ENCODE peak calls at places on chromosomes 5 and 9, in eight cellular contexts. K, A, Y, Q, H, S, G and P are unnamed samples.

GRCh38 chr5:170545313-170545712 is 41.5 kb downstream of the KCNIP1 start:
- DNase-seq in K (no peak), A (no peak), Y (no peak), Q (no peak), H (no peak), S (no peak), G (no peak), P (no peak)

GRCh38 chr9:18061856-18062255 is 412.1 kb upstream of the ADAMTSL1 start:
- DNase-seq in K (no peak), A (no peak), Y (no peak), Q (no peak), H (no peak), S (no peak), G (no peak), P (no peak)

GRCh38 chr5:160507181-160507811 is 85.6 kb downstream of the PTTG1 start:
- DNase-seq in K (peak), A (no peak), Y (no peak), Q (no peak), H (no peak), S (peak), G (no peak), P (no peak)

GRCh38 chr9:115121140-115121710 is 3.3 kb upstream of the TNC start:
- DNase-seq in K (no peak), A (no peak), Y (no peak), Q (no peak), H (no peak), S (no peak), G (no peak), P (no peak)

GRCh38 chr9:35515766-35516165 is 25.9 kb downstream of the RUSC2 start:
- DNase-seq in K (no peak), A (no peak), Y (no peak), Q (no peak), H (no peak), S (no peak), G (no peak), P (no peak)

GRCh38 chr5:149628221-149628620 is 46.9 kb downstream of the ARHGEF37 start:
- DNase-seq in K (no peak), A (no peak), Y (no peak), Q (no peak), H (no peak), S (no peak), G (no peak), P (no peak)

GRCh38 chr5:139925650-139926640 is 117.2 kb downstream of the NRG2 start:
- DNase-seq in K (no peak), A (no peak), Y (no peak), Q (no peak), H (no peak), S (no peak), G (no peak), P (no peak)

GRCh38 chr5:57696005-57696755 is 213.6 kb upstream of the ACTBL2 start:
- DNase-seq in K (no peak), A (no peak), Y (no peak), Q (no peak), H (no peak), S (no peak), G (no peak), P (no peak)

GRCh38 chr9:87099383-87099782 is 152.1 kb upstream of the GAS1 start:
- DNase-seq in K (no peak), A (no peak), Y (no peak), Q (no peak), H (no peak), S (no peak), G (no peak), P (no peak)

GRCh38 chr9:79809931-79810330 is 238.2 kb downstream of the TLE4 start:
- DNase-seq in K (no peak), A (no peak), Y (no peak), Q (no peak), H (no peak), S (no peak), G (no peak), P (no peak)

GRCh38 chr9:124322618-124323432 is 65.1 kb downstream of the NEK6 start:
- DNase-seq in K (no peak), A (no peak), Y (no peak), Q (no peak), H (no peak), S (no peak), G (no peak), P (no peak)

GRCh38 chr5:72231989-72232703 is 87.9 kb downstream of the MRPS27 start:
- DNase-seq in K (no peak), A (no peak), Y (no peak), Q (peak), H (no peak), S (no peak), G (no peak), P (peak)

GRCh38 chr5:119304439-119304838 is 51.4 kb upstream of the TNFAIP8 start:
- DNase-seq in K (no peak), A (no peak), Y (no peak), Q (no peak), H (no peak), S (no peak), G (no peak), P (no peak)

GRCh38 chr5:115522832-115523365 is 21.7 kb downstream of the FEM1C start:
- DNase-seq in K (no peak), A (no peak), Y (no peak), Q (no peak), H (no peak), S (no peak), G (no peak), P (no peak)

GRCh38 chr5:135085133-135085935 is 51.3 kb upstream of the PITX1 start:
- DNase-seq in K (no peak), A (no peak), Y (no peak), Q (no peak), H (peak), S (no peak), G (no peak), P (no peak)

GRCh38 chr5:55418994-55419991 is 111.5 kb downstream of the MTREX start:
- DNase-seq in K (no peak), A (no peak), Y (no peak), Q (no peak), H (no peak), S (no peak), G (no peak), P (no peak)

GRCh38 chr5:79241535-79241979 is 5.6 kb downstream of the JMY start:
- DNase-seq in K (no peak), A (no peak), Y (no peak), Q (no peak), H (no peak), S (no peak), G (no peak), P (no peak)

GRCh38 chr9:36163840-36164175 is 5.4 kb upstream of the CCIN start:
- DNase-seq in K (no peak), A (no peak), Y (no peak), Q (no peak), H (no peak), S (no peak), G (no peak), P (no peak)

GRCh38 chr5:5795074-5795779 is 372.8 kb downstream of the ICE1 start:
- DNase-seq in K (no peak), A (no peak), Y (no peak), Q (no peak), H (peak), S (no peak), G (no peak), P (peak)

GRCh38 chr9:93280661-93281259 is 96.8 kb downstream of the WNK2 start:
- DNase-seq in K (no peak), A (no peak), Y (peak), Q (no peak), H (no peak), S (no peak), G (no peak), P (no peak)

GRCh38 chr9:74497750-74498615 is 848 bp downstream of the RORB start:
- DNase-seq in K (peak), A (no peak), Y (peak), Q (no peak), H (no peak), S (peak), G (no peak), P (peak)

GRCh38 chr9:127140181-127140580 is 17.7 kb upstream of the ANGPTL2 start:
- DNase-seq in K (no peak), A (no peak), Y (peak), Q (no peak), H (no peak), S (no peak), G (no peak), P (no peak)

GRCh38 chr9:96014078-96014477 is 138.6 kb downstream of the ERCC6L2 start:
- DNase-seq in K (peak), A (no peak), Y (no peak), Q (no peak), H (no peak), S (peak), G (peak), P (no peak)

GRCh38 chr9:75911390-75911789 is 20.9 kb downstream of the PCSK5 start:
- DNase-seq in K (peak), A (no peak), Y (no peak), Q (no peak), H (no peak), S (peak), G (no peak), P (no peak)

GRCh38 chr9:120900821-120901220 is 23.8 kb upstream of the PHF19 start:
- DNase-seq in K (no peak), A (no peak), Y (no peak), Q (no peak), H (no peak), S (no peak), G (no peak), P (no peak)

GRCh38 chr9:129177443-129177790 is 644 bp downstream of the IER5L start:
- DNase-seq in K (no peak), A (no peak), Y (no peak), Q (no peak), H (no peak), S (no peak), G (no peak), P (no peak)

GRCh38 chr5:124995451-124995850 is 249.0 kb upstream of the ZNF608 start:
- DNase-seq in K (no peak), A (no peak), Y (no peak), Q (no peak), H (no peak), S (no peak), G (no peak), P (no peak)

GRCh38 chr5:146516151-146516475 is at the start of gene GPR151:
- DNase-seq in K (no peak), A (no peak), Y (no peak), Q (no peak), H (no peak), S (no peak), G (no peak), P (no peak)

GRCh38 chr9:34206561-34206960 is 27.7 kb downstream of the UBAP1 start:
- DNase-seq in K (no peak), A (no peak), Y (no peak), Q (no peak), H (no peak), S (no peak), G (no peak), P (no peak)